ENCODE peak calls at places on chromosome 7, in four cellular contexts. Z, Y, I and T are unnamed samples.

GRCh38 chr7:63925626-63926460 is 72.8 kb upstream of the ZNF722 start:
- DNase-seq in I (peak), Y (no peak), Z (peak), T (peak)

GRCh38 chr7:151430391-151431205 is 9.3 kb downstream of the CRYGN start:
- DNase-seq in I (no peak), Z (no peak), Y (peak), T (no peak)

GRCh38 chr7:102073931-102074880 is 212.5 kb upstream of the SH2B2 start:
- DNase-seq in Y (no peak), I (no peak), Z (no peak), T (no peak)

GRCh38 chr7:29993169-29993568 is 3.6 kb upstream of the SCRN1 start:
- DNase-seq in Y (no peak), I (no peak), Z (no peak), T (no peak)

GRCh38 chr7:55432506-55432905 is 67.4 kb downstream of the LANCL2 start:
- DNase-seq in I (no peak), Z (no peak), Y (no peak), T (no peak)

GRCh38 chr7:16695621-16696237 is 49.7 kb downstream of the BZW2 start:
- DNase-seq in Z (no peak), Y (no peak), I (no peak), T (no peak)

GRCh38 chr7:82859106-82859850 is 303.4 kb downstream of the PCLO start:
- DNase-seq in Z (no peak), I (no peak), Y (no peak), T (no peak)

GRCh38 chr7:1158203-1159126 is 1.5 kb downstream of the ZFAND2A start:
- DNase-seq in Y (no peak), Z (no peak), I (peak), T (no peak)

GRCh38 chr7:150983893-150984368 is 5.8 kb upstream of the KCNH2 start:
- DNase-seq in Y (no peak), I (peak), Z (peak), T (no peak)

DNA sequence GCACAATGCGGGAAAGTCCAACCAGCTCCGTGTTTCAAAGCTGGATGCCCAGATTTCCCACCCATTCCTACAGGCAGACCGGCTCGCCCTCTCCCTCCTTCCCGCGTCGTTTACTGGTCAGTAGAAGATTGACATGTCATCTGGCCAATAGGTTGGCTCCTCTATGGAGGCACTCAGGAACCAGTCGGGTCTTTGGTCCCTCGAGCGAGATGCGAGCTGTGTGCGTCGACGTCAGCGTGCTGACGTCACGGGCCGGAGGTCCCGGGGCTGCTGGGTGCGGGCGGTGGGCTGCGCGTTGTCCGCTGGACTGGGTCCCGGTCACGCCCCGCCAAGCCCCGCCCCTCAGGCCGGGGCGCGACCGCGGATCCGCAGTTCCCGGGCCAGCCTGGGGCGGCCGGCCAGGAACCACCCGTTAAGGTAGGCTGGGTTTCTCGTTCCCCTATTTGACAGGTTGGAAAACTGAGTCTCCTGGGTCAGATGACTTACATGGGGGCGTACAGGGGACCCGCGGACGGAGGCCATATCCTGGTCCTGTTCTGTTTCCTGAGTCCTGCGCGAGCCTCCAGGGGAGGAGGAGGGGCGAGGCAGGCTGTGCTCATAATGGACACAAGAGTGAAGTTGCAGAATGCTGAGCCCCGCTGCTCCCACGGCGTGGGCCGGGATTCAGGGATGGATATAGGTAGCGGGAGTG is at the start of gene STARD3NL:
- DNase-seq in I (peak), Z (peak), Y (peak), T (peak)
- TF ChIP-seq CTCF in I (peak), Z (no peak), Y (no peak), T (peak)

GRCh38 chr7:105013818-105014724 is at the start of gene KMT2E:
- DNase-seq in Y (peak), I (peak), Z (peak), T (peak)
- TF ChIP-seq CTCF in Y (no peak), I (peak), Z (no peak), T (peak)

DNA sequence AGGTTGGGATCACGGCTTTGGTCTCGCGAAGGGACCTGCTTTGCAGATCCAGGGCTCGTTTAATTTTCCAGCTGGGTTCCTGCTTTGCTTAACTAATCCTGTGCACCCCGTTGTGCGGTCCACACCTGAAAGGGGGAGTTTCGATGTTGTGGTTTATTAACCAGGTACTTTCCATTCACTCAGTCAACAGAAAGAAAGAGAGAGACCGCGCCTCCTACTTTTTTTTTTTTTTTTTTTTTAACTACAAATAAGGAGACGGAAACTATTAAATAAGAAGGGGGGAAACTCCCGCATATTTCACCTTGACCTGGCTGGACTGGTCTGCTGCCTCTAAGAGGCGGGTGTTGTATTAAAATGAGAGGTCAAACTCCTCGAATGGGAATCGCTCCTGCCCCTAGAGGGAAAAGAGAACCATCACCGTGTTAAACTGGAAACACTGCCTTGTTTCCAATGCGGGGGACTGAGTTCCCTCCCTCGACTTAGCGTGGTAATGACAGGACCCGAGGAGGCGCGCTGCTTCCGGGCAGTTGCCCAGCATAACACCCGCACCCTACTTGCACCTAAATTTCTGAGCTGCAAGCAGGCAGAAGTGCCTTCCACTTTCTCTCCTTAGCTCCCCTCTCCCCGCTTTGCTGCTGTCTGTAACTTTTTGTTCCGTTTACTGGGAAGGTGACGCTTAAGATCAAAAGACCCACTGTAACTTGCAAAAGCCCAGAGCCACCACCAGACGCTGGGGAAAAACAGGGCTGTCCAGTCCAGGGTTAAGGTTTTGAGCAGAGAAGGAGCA is 1.1 kb upstream of the ITGB8 start:
- DNase-seq in Z (peak), I (peak), Y (peak), T (peak)
- TF ChIP-seq CTCF in Z (peak), I (no peak), Y (peak), T (peak)

DNA sequence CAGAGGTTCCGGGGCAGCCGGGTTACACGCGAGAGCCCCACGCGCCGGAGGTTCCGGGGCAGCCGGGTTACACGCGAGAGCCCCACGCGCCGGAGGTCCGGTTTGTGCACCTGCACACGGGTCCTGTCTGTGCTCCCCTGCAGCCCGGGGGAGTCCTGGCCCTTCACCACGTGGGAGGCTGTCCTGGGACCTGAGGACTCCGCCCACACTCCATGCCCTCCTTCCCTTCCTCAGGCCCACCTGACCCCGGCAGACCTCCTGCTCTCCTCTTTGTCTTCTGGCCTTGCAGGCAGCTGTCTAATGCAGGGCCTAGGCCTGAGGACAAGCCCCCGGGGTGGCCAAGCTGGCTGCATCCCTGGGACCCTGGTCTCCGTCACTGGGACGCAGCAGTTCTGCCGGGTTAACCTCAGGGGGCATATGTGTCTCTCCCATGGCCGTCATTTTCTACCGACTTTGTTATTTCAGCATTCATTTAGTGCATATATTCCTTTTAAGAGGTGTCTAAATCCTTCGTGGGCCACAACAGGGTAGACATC is 374.6 kb downstream of the DNAJB6 start:
- DNase-seq in Z (no peak), Y (no peak), I (no peak), T (no peak)
- TF ChIP-seq CTCF in Z (no peak), Y (no peak), I (no peak), T (no peak)